ENCODE peak calls at places on chromosomes 7 and 10, in nine cellular contexts. One of them, this sample, is unnamed.

GRCh38 chr7:94769726-94770125 is 113.8 kb upstream of the SGCE start:
- DNase-seq in nucleus accumbens: no peak
- DNase-seq in NCI-H187 treated with DMSO at 0.1 percent for 48 hours: no peak
- DNase-seq in epithelial cell of esophagus: no peak
- DNase-seq in activated naive CD4-positive, alpha-beta T cell treated with anti-CD3 and anti-CD28 coated beads, Interleukin-2, amount 50 U/mL, for 72 hours: no peak
- DNase-seq in left cardiac atrium: no peak
- DNase-seq in foreskin keratinocyte: no peak
- DNase-seq in H54: no peak
- DNase-seq in activated CD4-positive, alpha-beta T cell treated with anti-CD3 and anti-CD28 coated beads, Interleukin-2, amount 10 ng/mL, durations not matched to agents 7 days and 5 days: no peak
- DNase-seq in this sample: no peak

GRCh38 chr7:21550821-21551531 is 8.1 kb downstream of the DNAH11 start:
- DNase-seq in H54: no peak
- DNase-seq in activated naive CD4-positive, alpha-beta T cell treated with anti-CD3 and anti-CD28 coated beads, Interleukin-2, amount 50 U/mL, for 72 hours: no peak
- DNase-seq in activated CD4-positive, alpha-beta T cell treated with anti-CD3 and anti-CD28 coated beads, Interleukin-2, amount 10 ng/mL, durations not matched to agents 7 days and 5 days: no peak
- DNase-seq in nucleus accumbens: no peak
- DNase-seq in foreskin keratinocyte: peak
- DNase-seq in epithelial cell of esophagus: peak
- DNase-seq in left cardiac atrium: no peak
- DNase-seq in NCI-H187 treated with DMSO at 0.1 percent for 48 hours: no peak
- DNase-seq in this sample: peak

GRCh38 chr7:157770716-157771320 is 434.0 kb downstream of the DNAJB6 start:
- DNase-seq in H54: no peak
- DNase-seq in foreskin keratinocyte: no peak
- DNase-seq in activated CD4-positive, alpha-beta T cell treated with anti-CD3 and anti-CD28 coated beads, Interleukin-2, amount 10 ng/mL, durations not matched to agents 7 days and 5 days: no peak
- DNase-seq in nucleus accumbens: no peak
- DNase-seq in NCI-H187 treated with DMSO at 0.1 percent for 48 hours: no peak
- DNase-seq in left cardiac atrium: no peak
- DNase-seq in epithelial cell of esophagus: no peak
- DNase-seq in activated naive CD4-positive, alpha-beta T cell treated with anti-CD3 and anti-CD28 coated beads, Interleukin-2, amount 50 U/mL, for 72 hours: no peak
- DNase-seq in this sample: no peak

GRCh38 chr10:17768957-17769356 is 17.0 kb downstream of the TMEM236 start:
- DNase-seq in NCI-H187 treated with DMSO at 0.1 percent for 48 hours: no peak
- DNase-seq in activated naive CD4-positive, alpha-beta T cell treated with anti-CD3 and anti-CD28 coated beads, Interleukin-2, amount 50 U/mL, for 72 hours: no peak
- DNase-seq in nucleus accumbens: no peak
- DNase-seq in activated CD4-positive, alpha-beta T cell treated with anti-CD3 and anti-CD28 coated beads, Interleukin-2, amount 10 ng/mL, durations not matched to agents 7 days and 5 days: no peak
- DNase-seq in H54: no peak
- DNase-seq in foreskin keratinocyte: peak
- DNase-seq in left cardiac atrium: no peak
- DNase-seq in epithelial cell of esophagus: peak
- DNase-seq in this sample: no peak

GRCh38 chr7:150362989-150363769 is 5.4 kb upstream of the REPIN1 start:
- DNase-seq in activated CD4-positive, alpha-beta T cell treated with anti-CD3 and anti-CD28 coated beads, Interleukin-2, amount 10 ng/mL, durations not matched to agents 7 days and 5 days: no peak
- DNase-seq in NCI-H187 treated with DMSO at 0.1 percent for 48 hours: no peak
- DNase-seq in nucleus accumbens: no peak
- DNase-seq in foreskin keratinocyte: no peak
- DNase-seq in epithelial cell of esophagus: no peak
- DNase-seq in H54: no peak
- DNase-seq in activated naive CD4-positive, alpha-beta T cell treated with anti-CD3 and anti-CD28 coated beads, Interleukin-2, amount 50 U/mL, for 72 hours: no peak
- DNase-seq in left cardiac atrium: no peak
- DNase-seq in this sample: no peak

GRCh38 chr7:42103456-42103855 is 133.6 kb downstream of the GLI3 start:
- DNase-seq in activated naive CD4-positive, alpha-beta T cell treated with anti-CD3 and anti-CD28 coated beads, Interleukin-2, amount 50 U/mL, for 72 hours: no peak
- DNase-seq in nucleus accumbens: no peak
- DNase-seq in left cardiac atrium: no peak
- DNase-seq in H54: no peak
- DNase-seq in epithelial cell of esophagus: no peak
- DNase-seq in activated CD4-positive, alpha-beta T cell treated with anti-CD3 and anti-CD28 coated beads, Interleukin-2, amount 10 ng/mL, durations not matched to agents 7 days and 5 days: no peak
- DNase-seq in foreskin keratinocyte: no peak
- DNase-seq in NCI-H187 treated with DMSO at 0.1 percent for 48 hours: no peak
- DNase-seq in this sample: no peak

GRCh38 chr10:32155075-32155516 is 98.9 kb upstream of the KIF5B start:
- DNase-seq in nucleus accumbens: no peak
- DNase-seq in H54: no peak
- DNase-seq in foreskin keratinocyte: peak
- DNase-seq in left cardiac atrium: no peak
- DNase-seq in epithelial cell of esophagus: peak
- DNase-seq in NCI-H187 treated with DMSO at 0.1 percent for 48 hours: no peak
- DNase-seq in activated CD4-positive, alpha-beta T cell treated with anti-CD3 and anti-CD28 coated beads, Interleukin-2, amount 10 ng/mL, durations not matched to agents 7 days and 5 days: no peak
- DNase-seq in activated naive CD4-positive, alpha-beta T cell treated with anti-CD3 and anti-CD28 coated beads, Interleukin-2, amount 50 U/mL, for 72 hours: no peak
- DNase-seq in this sample: no peak

GRCh38 chr10:101816913-101817541 is 1.2 kb downstream of the OGA start:
- DNase-seq in epithelial cell of esophagus: no peak
- DNase-seq in NCI-H187 treated with DMSO at 0.1 percent for 48 hours: no peak
- DNase-seq in left cardiac atrium: no peak
- DNase-seq in H54: no peak
- DNase-seq in activated naive CD4-positive, alpha-beta T cell treated with anti-CD3 and anti-CD28 coated beads, Interleukin-2, amount 50 U/mL, for 72 hours: no peak
- DNase-seq in foreskin keratinocyte: no peak
- DNase-seq in nucleus accumbens: no peak
- DNase-seq in activated CD4-positive, alpha-beta T cell treated with anti-CD3 and anti-CD28 coated beads, Interleukin-2, amount 10 ng/mL, durations not matched to agents 7 days and 5 days: no peak
- DNase-seq in this sample: no peak

GRCh38 chr10:99233000-99233679 is 2.5 kb downstream of the HPSE2 start:
- DNase-seq in NCI-H187 treated with DMSO at 0.1 percent for 48 hours: no peak
- DNase-seq in activated CD4-positive, alpha-beta T cell treated with anti-CD3 and anti-CD28 coated beads, Interleukin-2, amount 10 ng/mL, durations not matched to agents 7 days and 5 days: no peak
- DNase-seq in nucleus accumbens: no peak
- DNase-seq in activated naive CD4-positive, alpha-beta T cell treated with anti-CD3 and anti-CD28 coated beads, Interleukin-2, amount 50 U/mL, for 72 hours: no peak
- DNase-seq in epithelial cell of esophagus: no peak
- DNase-seq in left cardiac atrium: no peak
- DNase-seq in foreskin keratinocyte: no peak
- DNase-seq in H54: no peak
- DNase-seq in this sample: no peak

GRCh38 chr10:124012991-124013390 is 80.4 kb downstream of the CHST15 start:
- DNase-seq in activated CD4-positive, alpha-beta T cell treated with anti-CD3 and anti-CD28 coated beads, Interleukin-2, amount 10 ng/mL, durations not matched to agents 7 days and 5 days: no peak
- DNase-seq in activated naive CD4-positive, alpha-beta T cell treated with anti-CD3 and anti-CD28 coated beads, Interleukin-2, amount 50 U/mL, for 72 hours: no peak
- DNase-seq in epithelial cell of esophagus: no peak
- DNase-seq in nucleus accumbens: no peak
- DNase-seq in H54: no peak
- DNase-seq in NCI-H187 treated with DMSO at 0.1 percent for 48 hours: no peak
- DNase-seq in left cardiac atrium: peak
- DNase-seq in foreskin keratinocyte: no peak
- DNase-seq in this sample: no peak

GRCh38 chr10:102888048-102888447 is 18.8 kb downstream of the AS3MT start:
- DNase-seq in left cardiac atrium: no peak
- DNase-seq in foreskin keratinocyte: no peak
- DNase-seq in nucleus accumbens: no peak
- DNase-seq in NCI-H187 treated with DMSO at 0.1 percent for 48 hours: no peak
- DNase-seq in H54: no peak
- DNase-seq in activated CD4-positive, alpha-beta T cell treated with anti-CD3 and anti-CD28 coated beads, Interleukin-2, amount 10 ng/mL, durations not matched to agents 7 days and 5 days: no peak
- DNase-seq in epithelial cell of esophagus: no peak
- DNase-seq in activated naive CD4-positive, alpha-beta T cell treated with anti-CD3 and anti-CD28 coated beads, Interleukin-2, amount 50 U/mL, for 72 hours: no peak
- DNase-seq in this sample: no peak

GRCh38 chr7:45652630-45653029 is 78.5 kb downstream of the ADCY1 start:
- DNase-seq in nucleus accumbens: no peak
- DNase-seq in epithelial cell of esophagus: no peak
- DNase-seq in NCI-H187 treated with DMSO at 0.1 percent for 48 hours: no peak
- DNase-seq in activated CD4-positive, alpha-beta T cell treated with anti-CD3 and anti-CD28 coated beads, Interleukin-2, amount 10 ng/mL, durations not matched to agents 7 days and 5 days: no peak
- DNase-seq in left cardiac atrium: no peak
- DNase-seq in H54: no peak
- DNase-seq in activated naive CD4-positive, alpha-beta T cell treated with anti-CD3 and anti-CD28 coated beads, Interleukin-2, amount 50 U/mL, for 72 hours: no peak
- DNase-seq in foreskin keratinocyte: no peak
- DNase-seq in this sample: no peak

GRCh38 chr7:73429218-73429617 is 4.4 kb upstream of the FZD9 start:
- DNase-seq in activated naive CD4-positive, alpha-beta T cell treated with anti-CD3 and anti-CD28 coated beads, Interleukin-2, amount 50 U/mL, for 72 hours: no peak
- DNase-seq in NCI-H187 treated with DMSO at 0.1 percent for 48 hours: peak
- DNase-seq in epithelial cell of esophagus: no peak
- DNase-seq in foreskin keratinocyte: no peak
- DNase-seq in H54: no peak
- DNase-seq in left cardiac atrium: no peak
- DNase-seq in nucleus accumbens: no peak
- DNase-seq in activated CD4-positive, alpha-beta T cell treated with anti-CD3 and anti-CD28 coated beads, Interleukin-2, amount 10 ng/mL, durations not matched to agents 7 days and 5 days: no peak
- DNase-seq in this sample: peak

GRCh38 chr10:61284222-61284890 is 168.8 kb downstream of the TMEM26 start:
- DNase-seq in epithelial cell of esophagus: peak
- DNase-seq in activated CD4-positive, alpha-beta T cell treated with anti-CD3 and anti-CD28 coated beads, Interleukin-2, amount 10 ng/mL, durations not matched to agents 7 days and 5 days: peak
- DNase-seq in left cardiac atrium: no peak
- DNase-seq in activated naive CD4-positive, alpha-beta T cell treated with anti-CD3 and anti-CD28 coated beads, Interleukin-2, amount 50 U/mL, for 72 hours: no peak
- DNase-seq in H54: no peak
- DNase-seq in foreskin keratinocyte: peak
- DNase-seq in NCI-H187 treated with DMSO at 0.1 percent for 48 hours: peak
- DNase-seq in nucleus accumbens: no peak
- DNase-seq in this sample: peak

GRCh38 chr7:44538798-44539668 is 2.1 kb downstream of the NPC1L1 start:
- DNase-seq in left cardiac atrium: no peak
- DNase-seq in epithelial cell of esophagus: no peak
- DNase-seq in activated CD4-positive, alpha-beta T cell treated with anti-CD3 and anti-CD28 coated beads, Interleukin-2, amount 10 ng/mL, durations not matched to agents 7 days and 5 days: no peak
- DNase-seq in foreskin keratinocyte: no peak
- DNase-seq in nucleus accumbens: no peak
- DNase-seq in activated naive CD4-positive, alpha-beta T cell treated with anti-CD3 and anti-CD28 coated beads, Interleukin-2, amount 50 U/mL, for 72 hours: no peak
- DNase-seq in NCI-H187 treated with DMSO at 0.1 percent for 48 hours: no peak
- DNase-seq in H54: no peak
- DNase-seq in this sample: no peak

GRCh38 chr10:133415752-133416151 is 8.7 kb downstream of the SPRN start:
- DNase-seq in NCI-H187 treated with DMSO at 0.1 percent for 48 hours: no peak
- DNase-seq in epithelial cell of esophagus: no peak
- DNase-seq in foreskin keratinocyte: no peak
- DNase-seq in H54: no peak
- DNase-seq in nucleus accumbens: no peak
- DNase-seq in activated naive CD4-positive, alpha-beta T cell treated with anti-CD3 and anti-CD28 coated beads, Interleukin-2, amount 50 U/mL, for 72 hours: no peak
- DNase-seq in activated CD4-positive, alpha-beta T cell treated with anti-CD3 and anti-CD28 coated beads, Interleukin-2, amount 10 ng/mL, durations not matched to agents 7 days and 5 days: no peak
- DNase-seq in left cardiac atrium: no peak
- DNase-seq in this sample: no peak

GRCh38 chr7:2290877-2291276 is 23.4 kb downstream of the SNX8 start:
- DNase-seq in NCI-H187 treated with DMSO at 0.1 percent for 48 hours: no peak
- DNase-seq in foreskin keratinocyte: no peak
- DNase-seq in nucleus accumbens: no peak
- DNase-seq in left cardiac atrium: no peak
- DNase-seq in H54: no peak
- DNase-seq in activated CD4-positive, alpha-beta T cell treated with anti-CD3 and anti-CD28 coated beads, Interleukin-2, amount 10 ng/mL, durations not matched to agents 7 days and 5 days: no peak
- DNase-seq in activated naive CD4-positive, alpha-beta T cell treated with anti-CD3 and anti-CD28 coated beads, Interleukin-2, amount 50 U/mL, for 72 hours: no peak
- DNase-seq in epithelial cell of esophagus: no peak
- DNase-seq in this sample: no peak

GRCh38 chr10:34535872-34536271 is 279.2 kb downstream of the PARD3 start:
- DNase-seq in H54: no peak
- DNase-seq in activated CD4-positive, alpha-beta T cell treated with anti-CD3 and anti-CD28 coated beads, Interleukin-2, amount 10 ng/mL, durations not matched to agents 7 days and 5 days: no peak
- DNase-seq in activated naive CD4-positive, alpha-beta T cell treated with anti-CD3 and anti-CD28 coated beads, Interleukin-2, amount 50 U/mL, for 72 hours: no peak
- DNase-seq in left cardiac atrium: no peak
- DNase-seq in epithelial cell of esophagus: no peak
- DNase-seq in foreskin keratinocyte: no peak
- DNase-seq in nucleus accumbens: no peak
- DNase-seq in NCI-H187 treated with DMSO at 0.1 percent for 48 hours: no peak
- DNase-seq in this sample: no peak

GRCh38 chr7:8931906-8932646 is 498.7 kb downstream of the NXPH1 start:
- DNase-seq in H54: no peak
- DNase-seq in left cardiac atrium: no peak
- DNase-seq in nucleus accumbens: no peak
- DNase-seq in epithelial cell of esophagus: no peak
- DNase-seq in NCI-H187 treated with DMSO at 0.1 percent for 48 hours: no peak
- DNase-seq in activated naive CD4-positive, alpha-beta T cell treated with anti-CD3 and anti-CD28 coated beads, Interleukin-2, amount 50 U/mL, for 72 hours: no peak
- DNase-seq in activated CD4-positive, alpha-beta T cell treated with anti-CD3 and anti-CD28 coated beads, Interleukin-2, amount 10 ng/mL, durations not matched to agents 7 days and 5 days: no peak
- DNase-seq in foreskin keratinocyte: no peak
- DNase-seq in this sample: no peak

GRCh38 chr10:112330607-112331160 is 43.2 kb upstream of the ACSL5 start:
- DNase-seq in foreskin keratinocyte: no peak
- DNase-seq in nucleus accumbens: no peak
- DNase-seq in epithelial cell of esophagus: no peak
- DNase-seq in H54: no peak
- DNase-seq in NCI-H187 treated with DMSO at 0.1 percent for 48 hours: no peak
- DNase-seq in activated CD4-positive, alpha-beta T cell treated with anti-CD3 and anti-CD28 coated beads, Interleukin-2, amount 10 ng/mL, durations not matched to agents 7 days and 5 days: no peak
- DNase-seq in left cardiac atrium: no peak
- DNase-seq in activated naive CD4-positive, alpha-beta T cell treated with anti-CD3 and anti-CD28 coated beads, Interleukin-2, amount 50 U/mL, for 72 hours: no peak
- DNase-seq in this sample: no peak

GRCh38 chr7:71144963-71145362 is 13.0 kb downstream of the GALNT17 start:
- DNase-seq in nucleus accumbens: no peak
- DNase-seq in foreskin keratinocyte: no peak
- DNase-seq in left cardiac atrium: no peak
- DNase-seq in H54: no peak
- DNase-seq in NCI-H187 treated with DMSO at 0.1 percent for 48 hours: no peak
- DNase-seq in activated CD4-positive, alpha-beta T cell treated with anti-CD3 and anti-CD28 coated beads, Interleukin-2, amount 10 ng/mL, durations not matched to agents 7 days and 5 days: no peak
- DNase-seq in activated naive CD4-positive, alpha-beta T cell treated with anti-CD3 and anti-CD28 coated beads, Interleukin-2, amount 50 U/mL, for 72 hours: no peak
- DNase-seq in epithelial cell of esophagus: no peak
- DNase-seq in this sample: no peak

GRCh38 chr10:133257489-133258065 is 19.1 kb downstream of the ADAM8 start:
- DNase-seq in nucleus accumbens: no peak
- DNase-seq in activated naive CD4-positive, alpha-beta T cell treated with anti-CD3 and anti-CD28 coated beads, Interleukin-2, amount 50 U/mL, for 72 hours: no peak
- DNase-seq in epithelial cell of esophagus: peak
- DNase-seq in NCI-H187 treated with DMSO at 0.1 percent for 48 hours: no peak
- DNase-seq in foreskin keratinocyte: peak
- DNase-seq in activated CD4-positive, alpha-beta T cell treated with anti-CD3 and anti-CD28 coated beads, Interleukin-2, amount 10 ng/mL, durations not matched to agents 7 days and 5 days: peak
- DNase-seq in left cardiac atrium: peak
- DNase-seq in H54: no peak
- DNase-seq in this sample: no peak